ENCODE peak calls at places on chromosome 7, in six cellular contexts. T is activated CD4-positive, alpha-beta T cell treated with anti-CD3 and anti-CD28 coated beads for 48 hours; Y is transverse colon; E is choroid plexus epithelial cell; U is Ammon's horn; K is NCI-H460. S is an unnamed sample.

GRCh38 chr7:30893357-30893756 is 18.3 kb upstream of the AQP1 start:
- DNase-seq in T (no peak), Y (no peak), K (no peak), E (peak; percentile 81), U (peak; percentile 45), S (no peak)

GRCh38 chr7:46156039-46156438 is 235.0 kb upstream of the IGFBP3 start:
- DNase-seq in U (no peak), E (no peak), Y (no peak), T (no peak), K (no peak), S (no peak)

GRCh38 chr7:82534687-82535086 is 91.1 kb upstream of the CACNA2D1 start:
- DNase-seq in U (no peak), K (no peak), E (peak; percentile 79), T (no peak), Y (no peak), S (peak; percentile 48)

GRCh38 chr7:146146866-146147265 is 30.3 kb downstream of the CNTNAP2 start:
- DNase-seq in E (peak; percentile 72), Y (no peak), U (no peak), T (no peak), K (no peak), S (no peak)

GRCh38 chr7:18638594-18639452 is 143.3 kb downstream of the HDAC9 start:
- DNase-seq in U (peak; percentile 56), T (no peak), K (peak; percentile 19), E (peak; percentile 85), Y (no peak), S (no peak)

GRCh38 chr7:50335795-50336754 is 31.6 kb downstream of the IKZF1 start:
- DNase-seq in Y (peak; percentile 68), T (peak; percentile 89), K (no peak), E (no peak), U (no peak), S (no peak)

GRCh38 chr7:26090927-26091519 is 61.0 kb upstream of the NFE2L3 start:
- DNase-seq in K (peak; percentile 47), T (no peak), E (peak; percentile 88), U (peak; percentile 83), Y (no peak), S (no peak)

GRCh38 chr7:79199961-79200360 is 253.5 kb downstream of the MAGI2 start:
- DNase-seq in E (no peak), Y (no peak), U (no peak), T (no peak), K (no peak), S (no peak)

GRCh38 chr7:80481196-80481884 is 30.5 kb downstream of the GNAT3 start:
- DNase-seq in E (no peak), Y (no peak), T (no peak), K (peak; percentile 66), U (no peak), S (no peak)

GRCh38 chr7:77838929-77839491 is 40.4 kb downstream of the PHTF2 start:
- DNase-seq in Y (no peak), U (no peak), T (no peak), E (peak; percentile 32), K (no peak), S (no peak)

GRCh38 chr7:67387851-67388250 is 391.2 kb downstream of the TYW1 start:
- DNase-seq in K (no peak), U (no peak), E (no peak), T (no peak), Y (no peak), S (no peak)

GRCh38 chr7:30911561-30911969 is at the start of gene AQP1:
- DNase-seq in E (peak; percentile 53), U (peak; percentile 82), T (no peak), K (no peak), Y (peak; percentile 83), S (no peak)

GRCh38 chr7:130363156-130363847 is 17.0 kb upstream of the CPA1 start:
- DNase-seq in U (no peak), T (peak; percentile 82), Y (no peak), K (peak; percentile 31), E (peak; percentile 94), S (peak; percentile 56)

GRCh38 chr7:33547880-33548279 is 357.5 kb upstream of the BMPER start:
- DNase-seq in E (no peak), U (no peak), Y (no peak), T (no peak), K (no peak), S (no peak)

GRCh38 chr7:100515072-100515532 is 23.9 kb upstream of the AGFG2 start:
- DNase-seq in T (no peak), Y (no peak), E (peak; percentile 56), U (no peak), K (peak; percentile 43), S (no peak)

GRCh38 chr7:28956608-28957063 is 1.5 kb downstream of the TRIL start:
- DNase-seq in K (no peak), E (peak; percentile 31), U (peak; percentile 71), Y (peak; percentile 70), T (peak; percentile 39), S (peak; percentile 89)

GRCh38 chr7:57328457-57328856 is 121.5 kb upstream of the ZNF716 start:
- DNase-seq in T (no peak), K (no peak), U (no peak), E (no peak), Y (no peak), S (no peak)

GRCh38 chr7:15602236-15602635 is 40.4 kb upstream of the AGMO start:
- DNase-seq in Y (no peak), U (no peak), E (peak; percentile 53), T (no peak), K (no peak), S (no peak)

GRCh38 chr7:77799078-77799964 is 748 bp downstream of the PHTF2 start:
- DNase-seq in K (peak; percentile 12), E (peak; percentile 41), Y (peak; percentile 37), U (peak; percentile 60), T (peak; percentile 29), S (peak; percentile 55)

GRCh38 chr7:157930441-157930840 is 593.6 kb downstream of the DNAJB6 start:
- DNase-seq in E (no peak), K (no peak), U (no peak), T (no peak), Y (no peak), S (no peak)

GRCh38 chr7:141354251-141354650 is 197.0 kb upstream of the AGK start:
- DNase-seq in Y (no peak), K (no peak), T (no peak), E (peak; percentile 72), U (no peak), S (no peak)

GRCh38 chr7:1137517-1138167 is 22.4 kb downstream of the ZFAND2A start:
- DNase-seq in E (no peak), Y (no peak), T (no peak), K (no peak), U (no peak), S (peak; percentile 40)

GRCh38 chr7:141156446-141156845 is 82.6 kb downstream of the TMEM178B start:
- DNase-seq in T (no peak), Y (no peak), U (no peak), E (no peak), K (no peak), S (no peak)

GRCh38 chr7:77331938-77332695 is 84.0 kb downstream of the GSAP start:
- DNase-seq in E (peak; percentile 95), K (peak; percentile 96), Y (peak; percentile 50), U (peak; percentile 92), T (peak; percentile 68), S (peak; percentile 57)

GRCh38 chr7:18496336-18496700 is 769 bp downstream of the HDAC9 start:
- DNase-seq in T (no peak), K (no peak), Y (no peak), U (no peak), E (peak; percentile 11), S (no peak)

GRCh38 chr7:41005381-41005901 is 697.4 kb downstream of the INHBA start:
- DNase-seq in U (no peak), E (peak; percentile 70), T (no peak), K (no peak), Y (no peak), S (no peak)

GRCh38 chr7:46741924-46742607 is 821.0 kb upstream of the IGFBP3 start:
- DNase-seq in T (no peak), K (no peak), Y (no peak), E (no peak), U (no peak), S (no peak)

GRCh38 chr7:123242467-123243097 is 42.8 kb upstream of the SLC13A1 start:
- DNase-seq in K (no peak), Y (peak; percentile 8), T (no peak), U (no peak), E (no peak), S (no peak)

S was measured in breast epithelium.